ENCODE peak calls at places on chromosome 16, in eight cellular contexts. One of them, this sample, is unnamed.

GRCh38 chr16:4356820-4357219 is 5.7 kb upstream of the PAM16 start:
- DNase-seq in dorsolateral prefrontal cortex: no peak
- DNase-seq in stimulated activated CD8-positive, alpha-beta memory T cell treated with anti-CD3 and anti-CD28 coated beads, Interleukin-12 subunit alpha, Interleukin-12 subunit beta, amount 100 ng/mL, for 4 hours: no peak
- DNase-seq in T follicular helper cell: no peak
- DNase-seq in heart left ventricle: no peak
- DNase-seq in HTR-8/SVneo: no peak
- DNase-seq in HT1080: no peak
- DNase-seq in upper lobe of right lung: no peak
- DNase-seq in this sample: no peak

GRCh38 chr16:49491111-49491670 is 117.6 kb downstream of the C16orf78 start:
- DNase-seq in dorsolateral prefrontal cortex: no peak
- DNase-seq in stimulated activated CD8-positive, alpha-beta memory T cell treated with anti-CD3 and anti-CD28 coated beads, Interleukin-12 subunit alpha, Interleukin-12 subunit beta, amount 100 ng/mL, for 4 hours: no peak
- DNase-seq in T follicular helper cell: no peak
- DNase-seq in heart left ventricle: no peak
- DNase-seq in HTR-8/SVneo: no peak
- DNase-seq in HT1080: no peak
- DNase-seq in upper lobe of right lung: peak
- DNase-seq in this sample: no peak

GRCh38 chr16:10606607-10607006 is 26.2 kb upstream of the EMP2 start:
- DNase-seq in dorsolateral prefrontal cortex: no peak
- DNase-seq in stimulated activated CD8-positive, alpha-beta memory T cell treated with anti-CD3 and anti-CD28 coated beads, Interleukin-12 subunit alpha, Interleukin-12 subunit beta, amount 100 ng/mL, for 4 hours: no peak
- DNase-seq in T follicular helper cell: no peak
- DNase-seq in heart left ventricle: no peak
- DNase-seq in HTR-8/SVneo: no peak
- DNase-seq in HT1080: no peak
- DNase-seq in upper lobe of right lung: no peak
- DNase-seq in this sample: no peak

GRCh38 chr16:50532576-50532975 is 15.6 kb upstream of the NKD1 start:
- DNase-seq in dorsolateral prefrontal cortex: no peak
- DNase-seq in stimulated activated CD8-positive, alpha-beta memory T cell treated with anti-CD3 and anti-CD28 coated beads, Interleukin-12 subunit alpha, Interleukin-12 subunit beta, amount 100 ng/mL, for 4 hours: no peak
- DNase-seq in T follicular helper cell: no peak
- DNase-seq in heart left ventricle: no peak
- DNase-seq in HTR-8/SVneo: no peak
- DNase-seq in HT1080: no peak
- DNase-seq in upper lobe of right lung: no peak
- DNase-seq in this sample: no peak

GRCh38 chr16:87854053-87854906 is 15.0 kb downstream of the SLC7A5 start:
- DNase-seq in dorsolateral prefrontal cortex: no peak
- DNase-seq in stimulated activated CD8-positive, alpha-beta memory T cell treated with anti-CD3 and anti-CD28 coated beads, Interleukin-12 subunit alpha, Interleukin-12 subunit beta, amount 100 ng/mL, for 4 hours: no peak
- DNase-seq in T follicular helper cell: no peak
- DNase-seq in heart left ventricle: no peak
- DNase-seq in HTR-8/SVneo: no peak
- DNase-seq in HT1080: peak
- DNase-seq in upper lobe of right lung: no peak
- DNase-seq in this sample: no peak

GRCh38 chr16:89656435-89657121 is 930 bp downstream of the CHMP1A start:
- DNase-seq in dorsolateral prefrontal cortex: no peak
- DNase-seq in stimulated activated CD8-positive, alpha-beta memory T cell treated with anti-CD3 and anti-CD28 coated beads, Interleukin-12 subunit alpha, Interleukin-12 subunit beta, amount 100 ng/mL, for 4 hours: no peak
- DNase-seq in T follicular helper cell: no peak
- DNase-seq in heart left ventricle: no peak
- DNase-seq in HTR-8/SVneo: no peak
- DNase-seq in HT1080: no peak
- DNase-seq in upper lobe of right lung: no peak
- DNase-seq in this sample: no peak

GRCh38 chr16:19589771-19590302 is 34.3 kb downstream of the VPS35L start:
- DNase-seq in dorsolateral prefrontal cortex: no peak
- DNase-seq in stimulated activated CD8-positive, alpha-beta memory T cell treated with anti-CD3 and anti-CD28 coated beads, Interleukin-12 subunit alpha, Interleukin-12 subunit beta, amount 100 ng/mL, for 4 hours: no peak
- DNase-seq in T follicular helper cell: no peak
- DNase-seq in heart left ventricle: no peak
- DNase-seq in HTR-8/SVneo: no peak
- DNase-seq in HT1080: no peak
- DNase-seq in upper lobe of right lung: no peak
- DNase-seq in this sample: no peak

GRCh38 chr16:49014300-49015188 is 267.1 kb downstream of the CBLN1 start:
- DNase-seq in dorsolateral prefrontal cortex: no peak
- DNase-seq in stimulated activated CD8-positive, alpha-beta memory T cell treated with anti-CD3 and anti-CD28 coated beads, Interleukin-12 subunit alpha, Interleukin-12 subunit beta, amount 100 ng/mL, for 4 hours: no peak
- DNase-seq in T follicular helper cell: no peak
- DNase-seq in heart left ventricle: no peak
- DNase-seq in HTR-8/SVneo: no peak
- DNase-seq in HT1080: no peak
- DNase-seq in upper lobe of right lung: no peak
- DNase-seq in this sample: no peak

GRCh38 chr16:1078579-1079021 is 6.1 kb downstream of the SSTR5 start:
- DNase-seq in dorsolateral prefrontal cortex: no peak
- DNase-seq in stimulated activated CD8-positive, alpha-beta memory T cell treated with anti-CD3 and anti-CD28 coated beads, Interleukin-12 subunit alpha, Interleukin-12 subunit beta, amount 100 ng/mL, for 4 hours: no peak
- DNase-seq in T follicular helper cell: no peak
- DNase-seq in heart left ventricle: no peak
- DNase-seq in HTR-8/SVneo: peak
- DNase-seq in HT1080: peak
- DNase-seq in upper lobe of right lung: peak
- DNase-seq in this sample: no peak

This sample was measured in uterus.